ENCODE peak calls at places on chromosomes 3 and 15, in seven cellular contexts. O is fibroblast of lung, Y is esophagus muscularis mucosa, H is AG09309, E is AG04449, R is SK-N-MC, N is neuronal stem cell. F is an unnamed sample.

GRCh38 chr3:123792473-123793201 is 91.5 kb downstream of the MYLK start:
- DNase-seq in O (peak; percentile 69), Y (peak; percentile 66), H (no peak), E (no peak), R (no peak), N (no peak), F (no peak)

GRCh38 chr3:54877675-54878544 is 49.9 kb downstream of the LRTM1 start:
- DNase-seq in O (no peak), Y (no peak), H (no peak), E (no peak), R (no peak), N (no peak), F (no peak)

GRCh38 chr15:90161946-90162345 is 39.2 kb upstream of the SEMA4B start:
- DNase-seq in O (no peak), Y (no peak), H (no peak), E (no peak), R (no peak), N (no peak), F (no peak)

GRCh38 chr15:35289029-35289617 is 204.0 kb upstream of the NANOGP8 start:
- DNase-seq in O (peak; percentile 63), Y (no peak), H (peak; percentile 50), E (no peak), R (peak; percentile 37), N (peak; percentile 35), F (peak; percentile 72)

GRCh38 chr15:25850154-25851111 is 12.7 kb downstream of the ATP10A start:
- DNase-seq in O (peak; percentile 78), Y (peak; percentile 96), H (no peak), E (no peak), R (no peak), N (peak; percentile 30), F (peak; percentile 78)

GRCh38 chr3:9179826-9180763 is 69.4 kb downstream of the SRGAP3 start:
- DNase-seq in O (no peak), Y (no peak), H (no peak), E (no peak), R (no peak), N (no peak), F (no peak)

GRCh38 chr3:46948830-46949671 is 27.5 kb downstream of the CCDC12 start:
- DNase-seq in O (no peak), Y (no peak), H (no peak), E (no peak), R (no peak), N (no peak), F (no peak)

GRCh38 chr3:112769624-112770023 is 77.0 kb downstream of the CD200R1L start:
- DNase-seq in O (peak; percentile 69), Y (no peak), H (no peak), E (no peak), R (no peak), N (no peak), F (no peak)

GRCh38 chr3:169339386-169339785 is 324.1 kb downstream of the MECOM start:
- DNase-seq in O (no peak), Y (no peak), H (no peak), E (no peak), R (no peak), N (no peak), F (no peak)

GRCh38 chr15:50353251-50353998 is 1.6 kb downstream of the GABPB1 start:
- DNase-seq in O (peak; percentile 93), Y (no peak), H (peak; percentile 96), E (peak; percentile 69), R (no peak), N (no peak), F (no peak)

GRCh38 chr15:92663250-92663951 is 7.8 kb upstream of the FAM174B start:
- DNase-seq in O (no peak), Y (peak; percentile 89), H (no peak), E (no peak), R (no peak), N (no peak), F (no peak)

DNA sequence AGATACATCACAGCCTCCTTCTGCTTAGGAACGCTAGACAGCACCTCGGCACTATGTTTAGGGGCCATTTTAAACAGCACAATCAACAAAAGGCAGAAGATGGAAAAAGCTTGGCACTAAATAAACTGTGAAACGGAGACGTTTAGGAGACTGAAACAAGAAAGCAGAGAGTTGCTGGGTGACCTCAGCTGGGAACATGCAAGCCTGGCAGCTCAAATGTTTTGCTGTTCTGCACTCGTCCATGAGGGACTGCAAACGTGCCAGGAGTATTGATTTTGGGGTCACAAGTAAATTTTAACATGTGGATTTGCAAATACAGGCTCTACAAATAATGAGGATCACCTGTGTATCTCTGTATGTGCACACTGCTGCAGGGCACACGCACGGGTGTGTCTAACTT is 432.0 kb upstream of the TPM1 start:
- DNase-seq in O (no peak), Y (no peak), H (no peak), E (no peak), R (no peak), N (no peak), F (no peak)
- H3K4me3 ChIP-seq in O (no peak overlapping the region), Y (no peak overlapping the region), H (no peak overlapping the region), E (no peak overlapping the region), R (no peak overlapping the region), N (no peak overlapping the region), F (no peak overlapping the region)

DNA sequence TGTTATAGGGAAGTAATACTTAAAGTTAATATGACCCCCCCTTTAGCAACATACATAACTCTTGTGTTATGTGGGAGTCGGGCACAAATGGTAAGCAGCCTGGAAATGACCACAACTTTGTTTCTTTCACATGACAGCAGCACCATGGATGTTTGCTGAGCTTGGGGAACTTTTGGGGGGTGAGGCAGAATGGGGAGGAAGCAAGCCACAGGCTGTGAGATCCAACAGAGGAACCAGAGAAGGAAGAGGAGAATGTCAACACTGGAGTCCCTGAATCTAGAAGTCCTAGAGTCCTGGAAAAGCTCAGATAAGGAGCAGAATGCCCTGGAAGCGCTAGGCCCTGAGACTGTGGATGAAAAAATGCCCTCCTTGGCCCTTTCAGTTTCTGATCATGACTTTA is 38.9 kb downstream of the CFAP91 start:
- DNase-seq in O (no peak), Y (no peak), H (no peak), E (no peak), R (no peak), N (no peak), F (no peak)
- H3K4me3 ChIP-seq in O (no peak overlapping the region), Y (no peak overlapping the region), H (no peak overlapping the region), E (no peak overlapping the region), R (no peak overlapping the region), N (no peak overlapping the region), F (no peak overlapping the region)

GRCh38 chr3:156483426-156483825 is 71.5 kb downstream of the SSR3 start:
- DNase-seq in O (peak; percentile 92), Y (no peak), H (peak; percentile 52), E (no peak), R (no peak), N (no peak), F (no peak)
- H3K4me3 ChIP-seq in O (no peak overlapping the region), Y (no peak overlapping the region), H (no peak overlapping the region), E (no peak overlapping the region), R (no peak overlapping the region), N (no peak overlapping the region), F (no peak overlapping the region)

GRCh38 chr15:83108266-83109219 is 1.1 kb downstream of the TM6SF1 start:
- DNase-seq in O (no peak), Y (no peak), H (no peak), E (no peak), R (no peak), N (no peak), F (no peak)
- H3K4me3 ChIP-seq in O (peak overlapping the region; percentile 60), Y (peak overlapping the region; percentile 63), H (no peak overlapping the region), E (peak overlapping the region; percentile 30), R (peak overlapping the region; percentile 76), N (no peak overlapping the region), F (no peak overlapping the region)

DNA sequence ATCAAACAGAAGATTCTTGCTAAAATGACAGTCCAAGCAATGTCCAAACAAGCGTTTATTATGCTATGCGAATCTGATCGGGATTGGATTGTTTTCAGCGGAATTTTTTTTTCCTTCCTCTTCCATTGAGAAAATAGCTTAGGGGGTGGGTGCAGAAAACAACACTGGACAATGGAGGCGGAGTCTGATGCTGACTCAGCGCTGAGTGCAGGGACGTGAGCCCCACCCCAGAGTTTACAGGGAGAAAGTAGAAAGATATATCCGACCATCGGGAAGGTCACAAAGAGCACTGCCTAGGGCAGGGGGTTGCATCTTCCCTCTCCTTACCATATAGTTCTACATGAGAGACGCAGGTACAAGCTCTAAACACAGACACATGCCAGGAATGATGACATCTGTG is 117.0 kb downstream of the FOXP1 start:
- DNase-seq in O (peak; percentile 63), Y (peak; percentile 53), H (no peak), E (no peak), R (no peak), N (no peak), F (peak; percentile 18)
- H3K4me3 ChIP-seq in O (no peak overlapping the region), Y (no peak overlapping the region), H (no peak overlapping the region), E (no peak overlapping the region), R (no peak overlapping the region), N (no peak overlapping the region), F (no peak overlapping the region)

GRCh38 chr3:193803288-193803687 is 210.3 kb downstream of the OPA1 start:
- DNase-seq in O (no peak), Y (no peak), H (no peak), E (no peak), R (no peak), N (no peak), F (no peak)
- H3K4me3 ChIP-seq in O (no peak overlapping the region), Y (no peak overlapping the region), H (no peak overlapping the region), E (no peak overlapping the region), R (no peak overlapping the region), N (no peak overlapping the region), F (no peak overlapping the region)

DNA sequence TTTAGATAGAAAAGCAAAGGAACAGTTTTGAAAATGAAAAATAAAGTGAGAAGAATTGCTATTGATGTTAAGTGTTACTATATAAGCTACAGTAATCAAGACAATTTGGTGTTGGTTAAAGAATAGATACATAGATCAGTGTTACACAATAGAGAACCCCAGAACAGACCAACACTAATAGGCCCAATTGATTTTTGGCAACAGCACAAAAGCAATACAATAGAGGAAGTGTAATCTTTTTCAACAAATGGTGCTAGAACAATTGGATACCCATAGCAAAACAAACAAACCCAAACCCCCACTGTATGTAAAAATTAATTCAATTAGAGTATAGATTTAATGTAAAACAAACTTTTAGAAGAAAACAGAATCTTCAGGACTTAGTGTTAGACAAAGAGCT is 61.8 kb downstream of the ATP11B start:
- DNase-seq in O (no peak), Y (no peak), H (no peak), E (no peak), R (no peak), N (no peak), F (no peak)
- H3K4me3 ChIP-seq in O (no peak overlapping the region), Y (no peak overlapping the region), H (no peak overlapping the region), E (no peak overlapping the region), R (no peak overlapping the region), N (no peak overlapping the region), F (no peak overlapping the region)